ENCODE peak calls at places on chromosomes 4 and X, in nine cellular contexts. O, E, F, V, X, M, G, P and W are unnamed samples.

GRCh38 chr4:38314663-38315062 is 349.3 kb upstream of the KLF3 start:
- DNase-seq in X (no peak), P (no peak), G (no peak), E (no peak), V (no peak), M (no peak), F (no peak), O (no peak), W (no peak)

GRCh38 chr4:183249854-183250253 is 70.2 kb downstream of the CLDN22 start:
- DNase-seq in F (no peak), O (no peak), P (peak; percentile 10), V (no peak), X (no peak), G (no peak), E (no peak), M (peak; percentile 8), W (no peak)

GRCh38 chr4:121989715-121990114 is 37.9 kb upstream of the TRPC3 start:
- DNase-seq in E (no peak), M (no peak), F (no peak), O (no peak), P (peak; percentile 67), X (no peak), V (no peak), G (peak; percentile 64), W (no peak)

GRCh38 chr4:5125326-5125725 is 74.0 kb downstream of the STK32B start:
- DNase-seq in O (no peak), V (no peak), F (no peak), P (no peak), G (no peak), E (no peak), M (no peak), X (no peak), W (peak; percentile 1)

GRCh38 chr4:89724716-89725115 is 112.2 kb downstream of the SNCA start:
- DNase-seq in O (no peak), P (no peak), M (no peak), E (no peak), F (no peak), V (no peak), X (no peak), G (peak; percentile 19), W (no peak)

GRCh38 chr4:3225946-3226345 is 23.0 kb upstream of the MSANTD1 start:
- DNase-seq in V (peak; percentile 65), O (no peak), F (no peak), E (no peak), M (no peak), G (no peak), P (no peak), X (no peak), W (no peak)

GRCh38 chr4:98148856-98149255 is 5.6 kb upstream of the STPG2 start:
- DNase-seq in F (no peak), X (no peak), O (no peak), G (no peak), M (no peak), V (no peak), P (no peak), E (no peak), W (no peak)

GRCh38 chr4:128663325-128663724 is 146.2 kb upstream of the JADE1 start:
- DNase-seq in G (no peak), M (peak; percentile 22), P (no peak), F (peak; percentile 34), X (no peak), E (no peak), O (no peak), V (no peak), W (no peak)

GRCh38 chr4:188432328-188432727 is 293.1 kb downstream of the TRIML1 start:
- DNase-seq in M (no peak), G (no peak), E (no peak), V (no peak), O (no peak), P (no peak), F (no peak), X (no peak), W (no peak)

GRCh38 chr4:23930750-23931488 is 41.1 kb upstream of the PPARGC1A start:
- DNase-seq in P (peak; percentile 10), E (no peak), M (no peak), F (no peak), G (no peak), O (peak; percentile 11), V (peak; percentile 78), X (no peak), W (no peak)

GRCh38 chr4:81527115-81527514 is 55.4 kb upstream of the RASGEF1B start:
- DNase-seq in O (no peak), E (no peak), V (peak; percentile 75), G (no peak), F (no peak), M (no peak), P (no peak), X (no peak), W (no peak)

GRCh38 chr4:38672247-38673071 is 8.5 kb downstream of the KLF3 start:
- DNase-seq in P (no peak), O (no peak), F (no peak), X (no peak), G (no peak), E (no peak), V (no peak), M (no peak), W (no peak)

GRCh38 chrX:74318672-74319071 is 14.7 kb downstream of the ZCCHC13 start:
- DNase-seq in O (no peak), E (no peak), X (no peak), P (no peak), M (no peak), F (no peak), V (no peak), G (no peak), W (no peak)

GRCh38 chr4:168631241-168632151 is 134.6 kb downstream of the PALLD start:
- DNase-seq in F (peak; percentile 91), V (peak; percentile 90), O (no peak), P (peak; percentile 71), E (peak; percentile 12), X (no peak), G (peak; percentile 69), M (no peak), W (no peak)

GRCh38 chr4:3819210-3819919 is 53.2 kb downstream of the ADRA2C start:
- DNase-seq in V (peak; percentile 59), E (no peak), P (no peak), G (no peak), F (no peak), O (no peak), M (no peak), X (no peak), W (no peak)

GRCh38 chrX:54359408-54359807 is 1.6 kb upstream of the WNK3 start:
- DNase-seq in E (no peak), M (no peak), P (no peak), O (no peak), G (no peak), V (no peak), X (no peak), F (no peak), W (peak; percentile 44)

GRCh38 chr4:38673109-38673978 is 9.3 kb downstream of the KLF3 start:
- DNase-seq in P (no peak), V (peak; percentile 80), M (no peak), X (no peak), O (peak; percentile 9), F (no peak), G (peak; percentile 41), E (no peak), W (no peak)

GRCh38 chr4:138535316-138535715 is 293.2 kb upstream of the SLC7A11 start:
- DNase-seq in E (no peak), M (no peak), F (no peak), O (no peak), G (no peak), X (no peak), P (no peak), V (no peak), W (no peak)

GRCh38 chr4:115453416-115453815 is 340.0 kb upstream of the NDST4 start:
- DNase-seq in P (no peak), O (no peak), V (no peak), X (no peak), G (no peak), M (no peak), F (no peak), E (no peak), W (no peak)

GRCh38 chr4:612052-612748 is 13.2 kb upstream of the PDE6B start:
- DNase-seq in O (no peak), X (no peak), V (peak; percentile 61), E (no peak), P (no peak), G (no peak), F (peak; percentile 79), M (no peak), W (no peak)

GRCh38 chr4:7805533-7806079 is 134.1 kb downstream of the AFAP1 start:
- DNase-seq in P (no peak), V (no peak), F (peak; percentile 89), G (peak; percentile 61), M (no peak), X (no peak), E (no peak), O (no peak), W (no peak)

GRCh38 chr4:41852229-41852628 is 83.0 kb upstream of the TMEM33 start:
- DNase-seq in P (no peak), G (no peak), V (no peak), O (no peak), E (no peak), F (no peak), X (no peak), M (no peak), W (no peak)

GRCh38 chr4:173189117-173189693 is 20.6 kb downstream of the GALNT7 start:
- DNase-seq in F (no peak), P (no peak), V (no peak), O (no peak), X (no peak), M (no peak), G (peak; percentile 34), E (no peak), W (no peak)

GRCh38 chrX:154369453-154370299 is 4.8 kb downstream of the FLNA start:
- DNase-seq in V (peak; percentile 91), G (peak; percentile 81), X (peak; percentile 51), P (peak; percentile 43), F (peak; percentile 93), M (peak; percentile 77), E (peak; percentile 72), O (peak; percentile 25), W (peak; percentile 72)

GRCh38 chr4:113383111-113383785 is 333.8 kb downstream of the ANK2 start:
- DNase-seq in F (no peak), G (peak; percentile 31), O (no peak), P (no peak), V (no peak), X (no peak), E (no peak), M (no peak), W (no peak)

GRCh38 chrX:14073561-14073960 is 43.9 kb upstream of the GEMIN8 start:
- DNase-seq in F (no peak), P (no peak), O (no peak), G (no peak), M (no peak), V (no peak), X (no peak), E (no peak), W (no peak)

GRCh38 chrX:28126886-28127285 is 145.6 kb upstream of the DCAF8L1 start:
- DNase-seq in V (no peak), F (no peak), O (no peak), E (no peak), M (no peak), P (no peak), X (no peak), G (no peak), W (no peak)

GRCh38 chrX:107562482-107562881 is 65.8 kb upstream of the PRPS1 start:
- DNase-seq in O (no peak), F (no peak), V (no peak), P (no peak), G (peak; percentile 62), E (no peak), X (no peak), M (no peak), W (no peak)

GRCh38 chr4:19736968-19737756 is 514.5 kb upstream of the SLIT2 start:
- DNase-seq in E (no peak), O (no peak), F (no peak), M (no peak), X (no peak), P (no peak), V (no peak), G (no peak), W (no peak)

GRCh38 chrX:149504226-149504914 is 736 bp downstream of the IDS start:
- DNase-seq in G (no peak), O (no peak), X (peak; percentile 34), E (peak; percentile 67), P (peak; percentile 63), M (peak; percentile 71), V (no peak), F (no peak), W (peak; percentile 22)

GRCh38 chrX:145821291-145821897 is 3.8 kb downstream of the SLITRK2 start:
- DNase-seq in O (peak; percentile 80), X (no peak), E (no peak), F (no peak), V (peak; percentile 66), M (no peak), P (no peak), G (peak; percentile 29), W (no peak)